ENCODE peak calls at places on chromosomes 5 and 9, in nine cellular contexts. E is mammary epithelial cell, P is OCI-LY7, W is neural progenitor cell, C is osteoblast, I is MM.1S, X is astrocyte, Z is HepG2, F is PC-3. O is an unnamed sample.

GRCh38 chr5:68288756-68289134 is 73.2 kb downstream of the PIK3R1 start:
- DNase-seq in X (peak; percentile 20), W (no peak), C (no peak), Z (no peak), P (no peak), F (peak; percentile 1), E (no peak), I (no peak), O (no peak)

GRCh38 chr5:149421834-149422233 is 42.7 kb upstream of the IL17B start:
- DNase-seq in X (no peak), C (peak; percentile 69), P (no peak), Z (no peak), I (no peak), F (no peak), E (no peak), W (no peak), O (peak; percentile 78)

GRCh38 chr5:68529581-68529980 is 314.0 kb downstream of the PIK3R1 start:
- DNase-seq in F (no peak), I (no peak), W (no peak), P (no peak), Z (no peak), E (no peak), X (peak; percentile 65), C (no peak), O (peak; percentile 82)

GRCh38 chr5:136201870-136202269 is 8.9 kb upstream of the SMIM32 start:
- DNase-seq in P (no peak), E (no peak), W (no peak), X (no peak), C (no peak), Z (no peak), F (no peak), I (no peak), O (no peak)

GRCh38 chr5:119365847-119366536 is 10.2 kb downstream of the TNFAIP8 start:
- DNase-seq in X (no peak), C (no peak), E (no peak), I (no peak), Z (no peak), F (no peak), W (no peak), P (no peak), O (no peak)

GRCh38 chr5:80192507-80193241 is 63.2 kb downstream of the SERINC5 start:
- DNase-seq in C (no peak), W (peak; percentile 39), X (peak; percentile 68), P (peak; percentile 71), F (no peak), Z (peak; percentile 31), I (no peak), E (no peak), O (peak; percentile 46)

GRCh38 chr5:78518365-78519197 is 130.0 kb downstream of the LHFPL2 start:
- DNase-seq in W (no peak), E (peak; percentile 92), F (peak; percentile 73), X (peak; percentile 93), C (peak; percentile 88), I (no peak), P (no peak), Z (peak; percentile 97), O (peak; percentile 93)

GRCh38 chr9:38227656-38228055 is 158.6 kb upstream of the SHB start:
- DNase-seq in E (no peak), X (peak; percentile 52), P (peak; percentile 18), W (peak; percentile 43), I (no peak), C (no peak), Z (no peak), F (peak; percentile 33), O (peak; percentile 45)

GRCh38 chr9:106920091-106920490 is 57.1 kb downstream of the ZNF462 start:
- DNase-seq in P (no peak), E (no peak), W (no peak), F (no peak), Z (no peak), C (no peak), X (no peak), I (no peak), O (no peak)

GRCh38 chr9:104971521-104971920 is 43.6 kb upstream of the ABCA1 start:
- DNase-seq in C (no peak), Z (no peak), I (no peak), P (no peak), F (no peak), E (no peak), X (no peak), W (no peak), O (no peak)

GRCh38 chr5:150020249-150020648 is 19.7 kb downstream of the HMGXB3 start:
- DNase-seq in Z (no peak), I (peak; percentile 48), F (no peak), W (no peak), P (no peak), E (no peak), C (no peak), X (no peak), O (no peak)

GRCh38 chr5:34690301-34690700 is 34.2 kb downstream of the RAI14 start:
- DNase-seq in W (no peak), X (no peak), P (no peak), E (no peak), F (no peak), C (no peak), I (no peak), Z (peak; percentile 19), O (no peak)

GRCh38 chr5:180346358-180346757 is 6.8 kb downstream of the GFPT2 start:
- DNase-seq in W (no peak), P (no peak), E (no peak), X (no peak), C (peak; percentile 18), I (no peak), F (no peak), Z (no peak), O (no peak)

GRCh38 chr5:43554497-43554896 is 2.4 kb downstream of the PAIP1 start:
- DNase-seq in C (no peak), I (no peak), P (no peak), X (no peak), Z (no peak), W (no peak), E (no peak), F (no peak), O (no peak)

GRCh38 chr5:43553381-43553780 is 3.5 kb downstream of the PAIP1 start:
- DNase-seq in W (peak; percentile 44), X (peak; percentile 32), C (peak; percentile 68), E (no peak), Z (no peak), P (no peak), I (no peak), F (peak; percentile 15), O (peak; percentile 30)

GRCh38 chr5:43556857-43557593 is at the start of gene PAIP1:
- DNase-seq in I (peak; percentile 79), C (peak; percentile 98), F (peak; percentile 89), P (peak; percentile 89), Z (peak; percentile 66), X (peak; percentile 79), W (peak; percentile 93), E (peak; percentile 90), O (peak; percentile 95)

GRCh38 chr5:43560128-43560527 is 3.3 kb upstream of the PAIP1 start:
- DNase-seq in E (peak; percentile 57), Z (no peak), X (peak; percentile 3), I (no peak), P (no peak), W (no peak), F (peak; percentile 23), C (peak; percentile 9), O (no peak)

DNA sequence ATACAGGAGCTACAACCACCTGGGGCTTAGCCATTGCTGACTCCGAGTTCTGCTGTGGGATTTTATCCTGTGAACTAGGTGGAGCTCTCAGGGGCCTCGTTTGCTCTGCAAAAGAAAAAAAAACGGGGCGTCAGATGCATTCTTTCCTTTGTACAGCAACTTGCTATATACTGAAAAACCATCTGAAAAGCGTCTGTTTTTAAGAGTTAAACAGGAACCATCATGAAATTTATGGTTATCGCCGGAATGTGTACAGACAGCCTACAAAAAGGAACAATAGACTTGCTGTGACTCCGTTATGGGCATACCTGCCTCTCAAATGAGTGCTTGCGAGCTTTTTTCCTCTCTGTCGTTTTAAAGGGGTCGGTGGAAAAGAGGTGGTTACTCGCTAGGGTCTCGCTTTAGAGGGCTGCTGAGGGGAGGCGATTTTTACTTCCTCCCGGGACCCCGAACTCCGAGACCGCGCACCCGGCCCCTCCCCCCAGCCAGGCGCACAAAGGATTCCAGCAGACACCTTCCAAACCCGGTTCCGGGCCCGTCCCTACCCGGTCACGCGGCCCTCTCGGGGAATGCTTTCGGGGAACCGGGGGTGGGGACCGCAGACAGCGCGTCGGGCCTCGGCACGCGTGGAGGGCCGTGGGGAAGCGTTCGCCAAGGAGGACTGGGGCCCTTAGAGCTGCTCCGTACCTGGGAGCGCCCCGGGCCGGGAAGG is 826 bp downstream of the PAIP1 start:
- DNase-seq in P (peak; percentile 51), Z (peak; percentile 29), X (peak; percentile 25), E (peak; percentile 60), C (peak; percentile 76), W (peak; percentile 66), I (peak; percentile 29), F (peak; percentile 56), O (peak; percentile 72)
- H3K79me2 ChIP-seq in P (peaks cover 52% of the 10 kb centered on the region), Z (peaks cover 53% of the 10 kb centered on the region), X (peaks cover 59% of the 10 kb centered on the region), E (peaks cover 54% of the 10 kb centered on the region), C (peaks cover 60% of the 10 kb centered on the region), W (peaks cover 54% of the 10 kb centered on the region), I (peaks cover 53% of the 10 kb centered on the region), F (peaks cover 54% of the 10 kb centered on the region), O (peaks cover 63% of the 10 kb centered on the region)

DNA sequence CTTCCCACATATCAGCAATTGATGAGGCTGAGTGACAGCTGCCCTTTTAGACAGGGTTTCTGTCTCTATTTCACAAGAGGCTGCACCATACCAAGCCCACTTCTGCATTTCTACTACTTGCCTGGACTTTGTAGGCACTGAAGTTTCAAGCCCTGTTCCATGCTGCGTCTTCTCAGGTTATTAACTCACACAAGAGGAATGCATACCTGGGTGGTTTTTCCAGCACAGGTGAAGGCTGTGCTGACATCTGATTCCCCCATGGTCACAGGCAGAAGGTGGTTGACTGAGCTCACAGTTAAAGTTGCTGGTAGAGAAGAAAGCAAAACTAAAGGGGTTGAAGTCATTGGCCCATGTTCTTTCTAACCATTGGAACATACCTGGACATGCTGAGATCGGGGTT is 86.6 kb downstream of the MAMDC2 start:
- DNase-seq in X (no peak), C (no peak), W (no peak), F (peak; percentile 16), P (no peak), I (no peak), Z (no peak), E (peak; percentile 80), O (no peak)
- H3K4me2 ChIP-seq in X (no peak overlapping the region), C (no peak overlapping the region), W (no peak overlapping the region), F (no peak overlapping the region), P (no peak overlapping the region), I (no peak overlapping the region), Z (no peak overlapping the region), E (no peak overlapping the region), O (no peak overlapping the region)

DNA sequence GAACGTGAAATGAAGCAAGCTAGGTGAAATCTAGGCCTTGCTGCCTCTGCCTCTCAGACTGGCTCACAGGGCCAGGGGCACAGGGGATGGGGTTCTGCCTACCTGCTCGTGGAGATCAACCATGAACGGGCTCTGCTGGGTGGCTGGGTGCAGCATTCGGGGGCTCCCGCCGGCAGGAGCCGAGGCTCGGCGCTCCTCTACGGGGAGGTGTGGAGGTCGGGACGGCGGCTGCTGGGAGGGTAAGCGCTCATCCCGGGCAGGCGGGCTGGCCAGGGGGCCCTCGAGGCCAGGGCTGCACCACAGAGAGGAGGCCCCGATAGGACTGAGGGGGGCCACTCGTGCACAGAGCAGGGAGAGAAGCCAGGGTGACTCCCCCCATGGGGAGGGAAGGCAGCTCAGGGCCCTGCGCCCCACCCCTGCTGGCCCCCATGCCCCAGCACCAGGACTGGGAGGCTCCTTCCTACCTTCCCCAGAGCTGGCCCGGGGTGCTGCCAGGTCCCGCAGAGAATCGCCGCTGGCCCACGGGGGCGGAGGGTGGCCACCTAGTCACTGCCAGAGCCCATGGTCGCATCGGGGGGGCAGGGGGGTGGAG is 5.2 kb downstream of the RNF44 start:
- DNase-seq in F (no peak), C (peak; percentile 70), Z (no peak), P (no peak), I (no peak), W (no peak), E (no peak), X (no peak), O (no peak)
- H3K79me2 ChIP-seq in F (peaks cover 43% of the 10 kb centered on the region), C (peaks cover 47% of the 10 kb centered on the region), Z (peaks cover 40% of the 10 kb centered on the region), P (peaks cover 52% of the 10 kb centered on the region), I (peaks cover 39% of the 10 kb centered on the region), W (peaks cover 62% of the 10 kb centered on the region), E (peaks cover 44% of the 10 kb centered on the region), X (peaks cover 54% of the 10 kb centered on the region), O (peaks cover 38% of the 10 kb centered on the region)

GRCh38 chr5:6194906-6195612 is 183.3 kb downstream of the MED10 start:
- DNase-seq in P (peak; percentile 44), F (no peak), Z (no peak), I (peak; percentile 9), E (no peak), X (no peak), C (no peak), W (no peak), O (no peak)
- H3K4me2 ChIP-seq in P (peak overlapping the region; percentile 73), F (peak overlapping the region; percentile 48), Z (no peak overlapping the region), I (peak overlapping the region; percentile 5), E (no peak overlapping the region), X (no peak overlapping the region), C (no peak overlapping the region), W (no peak overlapping the region), O (no peak overlapping the region)